ENCODE peak calls at places on chromosome 15, in four cellular contexts. One of them, this sample, is unnamed.

GRCh38 chr15:58484794-58485600 is 53.2 kb downstream of the LIPC start:
- DNase-seq in GM12891: no peak
- DNase-seq in GM12878: no peak
- DNase-seq in K562: no peak
- DNase-seq in this sample: peak

GRCh38 chr15:74308643-74308945 is 58.9 kb downstream of the CYP11A1 start:
- DNase-seq in GM12891: no peak
- DNase-seq in GM12878: no peak
- DNase-seq in K562: no peak
- DNase-seq in this sample: no peak

GRCh38 chr15:58748787-58749531 is 548 bp downstream of the ADAM10 start:
- DNase-seq in GM12891: peak
- DNase-seq in GM12878: no peak
- DNase-seq in K562: peak
- DNase-seq in this sample: no peak

GRCh38 chr15:81278306-81279029 is 45.5 kb downstream of the STARD5 start:
- DNase-seq in GM12891: no peak
- DNase-seq in GM12878: no peak
- DNase-seq in K562: no peak
- DNase-seq in this sample: no peak

GRCh38 chr15:82649226-82649999 is 2.2 kb upstream of the CPEB1 start:
- DNase-seq in GM12891: no peak
- DNase-seq in GM12878: peak
- DNase-seq in K562: peak
- DNase-seq in this sample: no peak

GRCh38 chr15:30940359-30940758 is 36.6 kb downstream of the FAN1 start:
- DNase-seq in GM12891: no peak
- DNase-seq in GM12878: no peak
- DNase-seq in K562: no peak
- DNase-seq in this sample: no peak

GRCh38 chr15:67076147-67076843 is 10.9 kb downstream of the SMAD3 start:
- DNase-seq in GM12891: no peak
- DNase-seq in GM12878: no peak
- DNase-seq in K562: peak
- DNase-seq in this sample: no peak

GRCh38 chr15:77866596-77867125 is 210.8 kb downstream of the TBC1D2B start:
- DNase-seq in GM12891: no peak
- DNase-seq in GM12878: no peak
- DNase-seq in K562: no peak
- DNase-seq in this sample: no peak

GRCh38 chr15:69394556-69395282 is 19.4 kb upstream of the KIF23 start:
- DNase-seq in GM12891: peak
- DNase-seq in GM12878: no peak
- DNase-seq in K562: peak
- DNase-seq in this sample: peak

GRCh38 chr15:88234711-88235110 is 21.8 kb downstream of the NTRK3 start:
- DNase-seq in GM12891: no peak
- DNase-seq in GM12878: no peak
- DNase-seq in K562: no peak
- DNase-seq in this sample: no peak

GRCh38 chr15:89836255-89837133 is 21.8 kb upstream of the ANPEP start:
- DNase-seq in GM12891: no peak
- DNase-seq in GM12878: no peak
- DNase-seq in K562: no peak
- DNase-seq in this sample: no peak

GRCh38 chr15:40985541-40986330 is 32.5 kb downstream of the CHAC1 start:
- DNase-seq in GM12891: no peak
- DNase-seq in GM12878: no peak
- DNase-seq in K562: no peak
- DNase-seq in this sample: no peak

GRCh38 chr15:80801891-80802680 is 22.9 kb downstream of the CEMIP start:
- DNase-seq in GM12891: no peak
- DNase-seq in GM12878: no peak
- DNase-seq in K562: no peak
- DNase-seq in this sample: no peak

GRCh38 chr15:38073278-38073930 is 139.0 kb downstream of the TMCO5A start:
- DNase-seq in GM12891: no peak
- DNase-seq in GM12878: no peak
- DNase-seq in K562: no peak
- DNase-seq in this sample: no peak

GRCh38 chr15:57495037-57495436 is 96.7 kb upstream of the MYZAP start:
- DNase-seq in GM12891: no peak
- DNase-seq in GM12878: no peak
- DNase-seq in K562: no peak
- DNase-seq in this sample: no peak

GRCh38 chr15:101100593-101101442 is 151.0 kb downstream of the CHSY1 start:
- DNase-seq in GM12891: no peak
- DNase-seq in GM12878: no peak
- DNase-seq in K562: no peak
- DNase-seq in this sample: no peak

GRCh38 chr15:73851679-73852078 is 21.7 kb upstream of the TBC1D21 start:
- DNase-seq in GM12891: peak
- DNase-seq in GM12878: no peak
- DNase-seq in K562: peak
- DNase-seq in this sample: no peak

GRCh38 chr15:77044228-77045042 is 26.5 kb downstream of the TSPAN3 start:
- DNase-seq in GM12891: no peak
- DNase-seq in GM12878: no peak
- DNase-seq in K562: no peak
- DNase-seq in this sample: no peak

GRCh38 chr15:67730135-67730534 is 95.2 kb upstream of the SKOR1 start:
- DNase-seq in GM12891: no peak
- DNase-seq in GM12878: no peak
- DNase-seq in K562: no peak
- DNase-seq in this sample: no peak

GRCh38 chr15:40739854-40740253 is 15.2 kb downstream of the RMDN3 start:
- DNase-seq in GM12891: no peak
- DNase-seq in GM12878: no peak
- DNase-seq in K562: no peak
- DNase-seq in this sample: no peak

GRCh38 chr15:31273258-31273941 is 53.2 kb upstream of the KLF13 start:
- DNase-seq in GM12891: no peak
- DNase-seq in GM12878: no peak
- DNase-seq in K562: no peak
- DNase-seq in this sample: no peak

GRCh38 chr15:66786222-66786621 is 84.2 kb downstream of the SMAD6 start:
- DNase-seq in GM12891: no peak
- DNase-seq in GM12878: no peak
- DNase-seq in K562: no peak
- DNase-seq in this sample: no peak

GRCh38 chr15:84624359-84624758 is 23.6 kb downstream of the ZSCAN2 start:
- DNase-seq in GM12891: no peak
- DNase-seq in GM12878: no peak
- DNase-seq in K562: no peak
- DNase-seq in this sample: no peak

GRCh38 chr15:95989392-95989791 is 341.1 kb upstream of the NR2F2 start:
- DNase-seq in GM12891: no peak
- DNase-seq in GM12878: no peak
- DNase-seq in K562: no peak
- DNase-seq in this sample: no peak

GRCh38 chr15:67107014-67107812 is 41.8 kb downstream of the SMAD3 start:
- DNase-seq in GM12891: no peak
- DNase-seq in GM12878: no peak
- DNase-seq in K562: peak
- DNase-seq in this sample: no peak

GRCh38 chr15:83285979-83286553 is 1.6 kb upstream of the BNC1 start:
- DNase-seq in GM12891: no peak
- DNase-seq in GM12878: no peak
- DNase-seq in K562: no peak
- DNase-seq in this sample: no peak

GRCh38 chr15:61871926-61872522 is 188.2 kb downstream of the VPS13C start:
- DNase-seq in GM12891: no peak
- DNase-seq in GM12878: no peak
- DNase-seq in K562: peak
- DNase-seq in this sample: no peak

GRCh38 chr15:34323217-34323616 is 14.4 kb downstream of the SLC12A6 start:
- DNase-seq in GM12891: no peak
- DNase-seq in GM12878: no peak
- DNase-seq in K562: no peak
- DNase-seq in this sample: no peak

GRCh38 chr15:34314491-34314890 is 23.1 kb downstream of the SLC12A6 start:
- DNase-seq in GM12891: no peak
- DNase-seq in GM12878: no peak
- DNase-seq in K562: no peak
- DNase-seq in this sample: no peak

DNA sequence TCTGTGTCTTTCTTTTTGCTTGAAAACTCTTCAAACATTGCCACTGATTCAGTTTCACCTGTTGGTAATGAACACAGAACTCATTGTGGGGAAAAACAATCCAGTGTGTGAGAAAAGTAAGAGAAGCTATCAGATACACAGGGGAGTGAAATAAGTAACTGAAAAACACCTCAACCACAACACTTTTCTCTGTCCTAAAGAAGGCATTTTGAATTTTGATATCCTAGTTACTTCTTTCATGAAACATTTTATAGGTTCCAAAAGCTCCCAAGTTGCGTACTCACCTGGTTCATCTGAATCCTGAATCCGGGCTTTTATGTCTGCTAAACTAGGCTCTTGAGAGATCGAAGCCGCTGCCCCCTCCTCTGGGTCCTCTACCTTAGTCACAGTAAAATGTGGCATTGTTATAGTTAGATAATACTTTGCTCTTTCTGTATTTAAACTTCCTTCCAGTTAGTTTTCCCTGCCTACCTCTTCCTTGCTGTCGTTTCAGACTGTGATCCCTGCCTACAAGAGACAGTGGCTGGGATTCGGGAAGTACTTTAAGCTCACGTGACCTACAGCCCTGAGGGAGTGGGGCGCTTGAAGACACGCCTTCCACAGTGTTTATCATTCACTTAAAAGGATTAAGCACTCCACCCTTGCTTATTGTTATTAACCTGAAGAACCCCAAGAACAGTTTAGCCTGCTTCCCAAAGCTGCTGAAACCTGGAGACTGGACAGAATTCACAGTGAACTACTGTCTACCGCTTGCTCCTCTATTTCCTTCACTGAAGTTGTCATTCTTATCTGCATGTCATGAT is 19.1 kb downstream of the SLC12A6 start:
- DNase-seq in GM12891: no peak
- DNase-seq in GM12878: no peak
- DNase-seq in K562: peak
- DNase-seq in this sample: no peak
- TF ChIP-seq SPI1 in GM12891: no peak
- TF ChIP-seq SPI1 in GM12878: no peak
- TF ChIP-seq SPI1 in K562: no peak
- TF ChIP-seq SPI1 in this sample: no peak

DNA sequence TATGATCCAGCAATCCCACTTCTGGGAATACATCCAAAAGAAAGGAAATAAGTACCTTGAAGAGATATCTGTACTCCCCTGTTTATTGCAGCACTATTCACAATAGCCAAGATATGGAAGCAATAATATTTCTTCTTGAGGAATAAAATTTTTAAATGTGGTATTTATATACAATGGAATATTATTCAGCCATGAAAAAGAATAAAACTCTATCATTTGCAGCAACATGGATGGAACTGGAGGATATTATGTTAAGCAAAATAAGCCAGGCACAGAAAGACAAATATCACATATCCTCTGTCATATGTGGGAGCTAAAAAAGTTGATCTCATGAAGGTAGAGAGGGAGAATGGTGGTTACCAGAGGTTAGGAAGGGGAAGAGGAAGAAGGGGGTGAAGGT is 1.4 kb downstream of the ATP8B4 start:
- DNase-seq in GM12891: no peak
- DNase-seq in GM12878: no peak
- DNase-seq in K562: no peak
- DNase-seq in this sample: no peak
- TF ChIP-seq SPI1 in GM12891: no peak
- TF ChIP-seq SPI1 in GM12878: no peak
- TF ChIP-seq SPI1 in K562: no peak
- TF ChIP-seq SPI1 in this sample: no peak

GRCh38 chr15:39640665-39641064 is 59.8 kb downstream of the THBS1 start:
- DNase-seq in GM12891: no peak
- DNase-seq in GM12878: no peak
- DNase-seq in K562: no peak
- DNase-seq in this sample: no peak

GRCh38 chr15:39639037-39639436 is 58.2 kb downstream of the THBS1 start:
- DNase-seq in GM12891: no peak
- DNase-seq in GM12878: no peak
- DNase-seq in K562: no peak
- DNase-seq in this sample: no peak

GRCh38 chr15:39642011-39642640 is 61.2 kb downstream of the THBS1 start:
- DNase-seq in GM12891: no peak
- DNase-seq in GM12878: no peak
- DNase-seq in K562: no peak
- DNase-seq in this sample: no peak

GRCh38 chr15:39643747-39644520 is 63.1 kb downstream of the THBS1 start:
- DNase-seq in GM12891: no peak
- DNase-seq in GM12878: no peak
- DNase-seq in K562: no peak
- DNase-seq in this sample: no peak

DNA sequence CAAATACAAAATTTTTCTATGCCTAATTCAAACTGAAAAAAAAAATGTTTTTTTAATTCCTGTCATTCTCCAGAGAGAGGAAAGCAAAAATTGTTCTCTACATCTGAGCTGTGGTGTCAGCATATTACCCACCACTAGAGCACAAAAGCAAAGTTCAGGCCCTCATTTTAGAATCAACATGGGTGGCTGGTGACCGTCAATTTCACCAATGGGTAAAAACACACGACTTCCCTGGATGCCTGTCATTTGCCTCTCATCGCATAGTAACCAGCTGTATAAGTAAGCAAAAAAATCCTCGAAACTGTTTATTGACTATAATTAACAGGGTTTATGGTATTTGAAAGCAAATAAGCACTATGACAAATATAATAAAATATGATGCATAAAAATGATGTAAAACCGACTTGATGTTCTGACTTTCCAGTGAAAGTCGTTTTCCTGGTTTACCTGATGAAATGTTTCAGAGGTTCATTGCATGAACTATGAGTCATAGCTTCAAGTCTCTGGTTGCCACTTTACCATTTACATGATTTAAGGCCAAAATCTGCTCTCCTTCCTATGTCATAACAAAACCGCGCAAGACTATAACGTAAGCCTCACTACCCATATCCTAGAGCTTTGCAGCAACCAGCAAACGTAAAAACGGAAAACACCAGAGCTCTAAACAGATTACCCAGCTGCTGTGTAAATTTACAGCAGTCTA is 60.5 kb downstream of the THBS1 start:
- DNase-seq in GM12891: no peak
- DNase-seq in GM12878: no peak
- DNase-seq in K562: no peak
- DNase-seq in this sample: no peak
- TF ChIP-seq SPI1 in GM12891: no peak
- TF ChIP-seq SPI1 in GM12878: no peak
- TF ChIP-seq SPI1 in K562: no peak
- TF ChIP-seq SPI1 in this sample: no peak

DNA sequence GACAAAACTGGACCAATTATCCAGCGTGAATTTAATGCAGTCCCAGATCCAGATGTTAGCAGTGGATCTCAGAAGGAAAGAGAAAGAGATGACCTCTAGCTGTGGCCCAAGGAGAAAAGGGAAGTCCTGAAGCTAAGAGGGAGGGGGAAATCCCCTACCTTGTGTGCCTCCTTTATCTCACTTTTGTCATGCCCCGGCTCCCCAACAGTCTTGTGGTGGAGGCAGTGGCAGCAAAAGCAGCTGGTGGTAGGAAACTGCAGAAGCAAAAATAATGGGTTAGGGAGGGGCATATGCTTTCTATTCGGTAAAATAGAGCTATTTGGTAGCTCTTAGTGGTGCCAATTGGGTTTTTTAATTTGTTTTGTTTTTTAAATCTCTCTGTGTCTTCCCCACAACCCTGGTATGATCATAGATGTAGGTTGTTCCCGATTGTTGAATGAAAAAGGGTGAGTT is 56.5 kb downstream of the MCTP2 start:
- DNase-seq in GM12891: no peak
- DNase-seq in GM12878: peak
- DNase-seq in K562: no peak
- DNase-seq in this sample: peak
- TF ChIP-seq SPI1 in GM12891: peak
- TF ChIP-seq SPI1 in GM12878: peak
- TF ChIP-seq SPI1 in K562: no peak
- TF ChIP-seq SPI1 in this sample: peak